ENCODE peak calls at places on chromosomes 2 and 18, in ten cellular contexts. One of them, this sample, is unnamed.

GRCh38 chr2:239151201-239152131 is 249.4 kb downstream of the HDAC4 start:
- DNase-seq in kidney tubule cell: no peak
- DNase-seq in iPS DF 19.7: no peak
- DNase-seq in mucosa of descending colon: peak
- DNase-seq in NCI-H2029 treated with DMSO at 0.1 percent for 48 hours: no peak
- DNase-seq in non-pigmented ciliary epithelial cell: no peak
- DNase-seq in KG1: no peak
- DNase-seq in stimulated activated naive CD4-positive, alpha-beta T cell: no peak
- DNase-seq in fibroblast of pulmonary artery: no peak
- DNase-seq in HuH-7.5: no peak
- DNase-seq in this sample: no peak

GRCh38 chr2:143514413-143514812 is 385.2 kb downstream of the ARHGAP15 start:
- DNase-seq in iPS DF 19.7: no peak
- DNase-seq in KG1: no peak
- DNase-seq in mucosa of descending colon: no peak
- DNase-seq in NCI-H2029 treated with DMSO at 0.1 percent for 48 hours: no peak
- DNase-seq in non-pigmented ciliary epithelial cell: no peak
- DNase-seq in fibroblast of pulmonary artery: no peak
- DNase-seq in stimulated activated naive CD4-positive, alpha-beta T cell: no peak
- DNase-seq in kidney tubule cell: no peak
- DNase-seq in HuH-7.5: no peak
- DNase-seq in this sample: no peak

GRCh38 chr2:9657083-9657482 is 26.3 kb upstream of the YWHAQ start:
- DNase-seq in non-pigmented ciliary epithelial cell: no peak
- DNase-seq in stimulated activated naive CD4-positive, alpha-beta T cell: no peak
- DNase-seq in iPS DF 19.7: no peak
- DNase-seq in fibroblast of pulmonary artery: no peak
- DNase-seq in NCI-H2029 treated with DMSO at 0.1 percent for 48 hours: no peak
- DNase-seq in KG1: no peak
- DNase-seq in kidney tubule cell: peak
- DNase-seq in HuH-7.5: no peak
- DNase-seq in mucosa of descending colon: no peak
- DNase-seq in this sample: no peak

GRCh38 chr2:221962186-221962585 is 336.6 kb downstream of the PAX3 start:
- DNase-seq in iPS DF 19.7: no peak
- DNase-seq in mucosa of descending colon: no peak
- DNase-seq in KG1: no peak
- DNase-seq in NCI-H2029 treated with DMSO at 0.1 percent for 48 hours: no peak
- DNase-seq in HuH-7.5: no peak
- DNase-seq in non-pigmented ciliary epithelial cell: no peak
- DNase-seq in kidney tubule cell: no peak
- DNase-seq in fibroblast of pulmonary artery: no peak
- DNase-seq in stimulated activated naive CD4-positive, alpha-beta T cell: no peak
- DNase-seq in this sample: no peak

GRCh38 chr2:218387369-218388194 is 5.5 kb downstream of the SLC11A1 start:
- DNase-seq in HuH-7.5: peak
- DNase-seq in iPS DF 19.7: no peak
- DNase-seq in mucosa of descending colon: peak
- DNase-seq in non-pigmented ciliary epithelial cell: no peak
- DNase-seq in fibroblast of pulmonary artery: peak
- DNase-seq in kidney tubule cell: peak
- DNase-seq in KG1: no peak
- DNase-seq in stimulated activated naive CD4-positive, alpha-beta T cell: peak
- DNase-seq in NCI-H2029 treated with DMSO at 0.1 percent for 48 hours: peak
- DNase-seq in this sample: no peak

GRCh38 chr2:10172033-10172865 is 49.7 kb downstream of the RRM2 start:
- DNase-seq in iPS DF 19.7: no peak
- DNase-seq in stimulated activated naive CD4-positive, alpha-beta T cell: no peak
- DNase-seq in mucosa of descending colon: no peak
- DNase-seq in NCI-H2029 treated with DMSO at 0.1 percent for 48 hours: no peak
- DNase-seq in fibroblast of pulmonary artery: no peak
- DNase-seq in HuH-7.5: no peak
- DNase-seq in non-pigmented ciliary epithelial cell: no peak
- DNase-seq in kidney tubule cell: no peak
- DNase-seq in KG1: no peak
- DNase-seq in this sample: no peak

GRCh38 chr2:24877646-24878045 is 42.4 kb downstream of the ADCY3 start:
- DNase-seq in KG1: no peak
- DNase-seq in fibroblast of pulmonary artery: no peak
- DNase-seq in HuH-7.5: no peak
- DNase-seq in kidney tubule cell: no peak
- DNase-seq in stimulated activated naive CD4-positive, alpha-beta T cell: no peak
- DNase-seq in non-pigmented ciliary epithelial cell: no peak
- DNase-seq in NCI-H2029 treated with DMSO at 0.1 percent for 48 hours: no peak
- DNase-seq in iPS DF 19.7: no peak
- DNase-seq in mucosa of descending colon: no peak
- DNase-seq in this sample: no peak

GRCh38 chr18:44921974-44922373 is 241.3 kb downstream of the SETBP1 start:
- DNase-seq in KG1: no peak
- DNase-seq in HuH-7.5: no peak
- DNase-seq in stimulated activated naive CD4-positive, alpha-beta T cell: no peak
- DNase-seq in iPS DF 19.7: no peak
- DNase-seq in fibroblast of pulmonary artery: no peak
- DNase-seq in non-pigmented ciliary epithelial cell: no peak
- DNase-seq in mucosa of descending colon: no peak
- DNase-seq in NCI-H2029 treated with DMSO at 0.1 percent for 48 hours: no peak
- DNase-seq in kidney tubule cell: no peak
- DNase-seq in this sample: no peak

GRCh38 chr2:177244244-177244771 is 20.2 kb downstream of the NFE2L2 start:
- DNase-seq in non-pigmented ciliary epithelial cell: no peak
- DNase-seq in KG1: no peak
- DNase-seq in fibroblast of pulmonary artery: no peak
- DNase-seq in mucosa of descending colon: no peak
- DNase-seq in iPS DF 19.7: no peak
- DNase-seq in HuH-7.5: no peak
- DNase-seq in stimulated activated naive CD4-positive, alpha-beta T cell: no peak
- DNase-seq in NCI-H2029 treated with DMSO at 0.1 percent for 48 hours: no peak
- DNase-seq in kidney tubule cell: no peak
- DNase-seq in this sample: no peak

GRCh38 chr2:240056678-240057077 is 3.4 kb upstream of the OR6B3 start:
- DNase-seq in kidney tubule cell: no peak
- DNase-seq in NCI-H2029 treated with DMSO at 0.1 percent for 48 hours: no peak
- DNase-seq in stimulated activated naive CD4-positive, alpha-beta T cell: no peak
- DNase-seq in fibroblast of pulmonary artery: no peak
- DNase-seq in mucosa of descending colon: no peak
- DNase-seq in iPS DF 19.7: no peak
- DNase-seq in HuH-7.5: no peak
- DNase-seq in non-pigmented ciliary epithelial cell: no peak
- DNase-seq in KG1: no peak
- DNase-seq in this sample: no peak

GRCh38 chr2:147511491-147511948 is 333.3 kb upstream of the ACVR2A start:
- DNase-seq in HuH-7.5: no peak
- DNase-seq in NCI-H2029 treated with DMSO at 0.1 percent for 48 hours: no peak
- DNase-seq in kidney tubule cell: no peak
- DNase-seq in KG1: no peak
- DNase-seq in non-pigmented ciliary epithelial cell: no peak
- DNase-seq in stimulated activated naive CD4-positive, alpha-beta T cell: no peak
- DNase-seq in iPS DF 19.7: no peak
- DNase-seq in mucosa of descending colon: no peak
- DNase-seq in fibroblast of pulmonary artery: peak
- DNase-seq in this sample: no peak

GRCh38 chr2:172710584-172711024 is 25.0 kb upstream of the RAPGEF4 start:
- DNase-seq in fibroblast of pulmonary artery: peak
- DNase-seq in KG1: no peak
- DNase-seq in kidney tubule cell: peak
- DNase-seq in HuH-7.5: peak
- DNase-seq in non-pigmented ciliary epithelial cell: peak
- DNase-seq in NCI-H2029 treated with DMSO at 0.1 percent for 48 hours: peak
- DNase-seq in iPS DF 19.7: no peak
- DNase-seq in mucosa of descending colon: peak
- DNase-seq in stimulated activated naive CD4-positive, alpha-beta T cell: peak
- DNase-seq in this sample: peak

GRCh38 chr2:230184727-230185578 is 34.8 kb downstream of the SP110 start:
- DNase-seq in fibroblast of pulmonary artery: peak
- DNase-seq in mucosa of descending colon: no peak
- DNase-seq in iPS DF 19.7: no peak
- DNase-seq in HuH-7.5: no peak
- DNase-seq in KG1: no peak
- DNase-seq in NCI-H2029 treated with DMSO at 0.1 percent for 48 hours: peak
- DNase-seq in non-pigmented ciliary epithelial cell: peak
- DNase-seq in kidney tubule cell: peak
- DNase-seq in stimulated activated naive CD4-positive, alpha-beta T cell: no peak
- DNase-seq in this sample: no peak

GRCh38 chr2:127721311-127721977 is 20.1 kb downstream of the SFT2D3 start:
- DNase-seq in HuH-7.5: no peak
- DNase-seq in non-pigmented ciliary epithelial cell: no peak
- DNase-seq in KG1: no peak
- DNase-seq in mucosa of descending colon: no peak
- DNase-seq in iPS DF 19.7: no peak
- DNase-seq in kidney tubule cell: peak
- DNase-seq in stimulated activated naive CD4-positive, alpha-beta T cell: no peak
- DNase-seq in fibroblast of pulmonary artery: no peak
- DNase-seq in NCI-H2029 treated with DMSO at 0.1 percent for 48 hours: no peak
- DNase-seq in this sample: no peak

GRCh38 chr2:133817680-133818566 is 249.7 kb upstream of the NCKAP5 start:
- DNase-seq in HuH-7.5: peak
- DNase-seq in NCI-H2029 treated with DMSO at 0.1 percent for 48 hours: no peak
- DNase-seq in iPS DF 19.7: no peak
- DNase-seq in kidney tubule cell: peak
- DNase-seq in stimulated activated naive CD4-positive, alpha-beta T cell: no peak
- DNase-seq in mucosa of descending colon: no peak
- DNase-seq in KG1: no peak
- DNase-seq in non-pigmented ciliary epithelial cell: peak
- DNase-seq in fibroblast of pulmonary artery: peak
- DNase-seq in this sample: no peak

GRCh38 chr2:109609352-109610024 is 4.3 kb downstream of the SEPTIN10 start:
- DNase-seq in HuH-7.5: no peak
- DNase-seq in non-pigmented ciliary epithelial cell: no peak
- DNase-seq in iPS DF 19.7: no peak
- DNase-seq in KG1: no peak
- DNase-seq in kidney tubule cell: peak
- DNase-seq in fibroblast of pulmonary artery: peak
- DNase-seq in mucosa of descending colon: no peak
- DNase-seq in NCI-H2029 treated with DMSO at 0.1 percent for 48 hours: no peak
- DNase-seq in stimulated activated naive CD4-positive, alpha-beta T cell: no peak
- DNase-seq in this sample: no peak

GRCh38 chr2:184765048-184765881 is 166.9 kb downstream of the ZNF804A start:
- DNase-seq in stimulated activated naive CD4-positive, alpha-beta T cell: no peak
- DNase-seq in fibroblast of pulmonary artery: no peak
- DNase-seq in HuH-7.5: no peak
- DNase-seq in KG1: peak
- DNase-seq in mucosa of descending colon: no peak
- DNase-seq in non-pigmented ciliary epithelial cell: no peak
- DNase-seq in kidney tubule cell: no peak
- DNase-seq in iPS DF 19.7: no peak
- DNase-seq in NCI-H2029 treated with DMSO at 0.1 percent for 48 hours: no peak
- DNase-seq in this sample: no peak

GRCh38 chr18:9688036-9688741 is 19.9 kb upstream of the RAB31 start:
- DNase-seq in kidney tubule cell: no peak
- DNase-seq in non-pigmented ciliary epithelial cell: no peak
- DNase-seq in stimulated activated naive CD4-positive, alpha-beta T cell: no peak
- DNase-seq in KG1: no peak
- DNase-seq in fibroblast of pulmonary artery: no peak
- DNase-seq in iPS DF 19.7: no peak
- DNase-seq in mucosa of descending colon: no peak
- DNase-seq in NCI-H2029 treated with DMSO at 0.1 percent for 48 hours: no peak
- DNase-seq in HuH-7.5: no peak
- DNase-seq in this sample: no peak

GRCh38 chr18:74623047-74623816 is 25.6 kb downstream of the ZNF407 start:
- DNase-seq in HuH-7.5: no peak
- DNase-seq in KG1: no peak
- DNase-seq in stimulated activated naive CD4-positive, alpha-beta T cell: peak
- DNase-seq in NCI-H2029 treated with DMSO at 0.1 percent for 48 hours: no peak
- DNase-seq in iPS DF 19.7: no peak
- DNase-seq in non-pigmented ciliary epithelial cell: no peak
- DNase-seq in kidney tubule cell: peak
- DNase-seq in mucosa of descending colon: no peak
- DNase-seq in fibroblast of pulmonary artery: peak
- DNase-seq in this sample: no peak

GRCh38 chr2:71995067-71995665 is 152.5 kb downstream of the CYP26B1 start:
- DNase-seq in non-pigmented ciliary epithelial cell: no peak
- DNase-seq in mucosa of descending colon: no peak
- DNase-seq in stimulated activated naive CD4-positive, alpha-beta T cell: no peak
- DNase-seq in NCI-H2029 treated with DMSO at 0.1 percent for 48 hours: no peak
- DNase-seq in KG1: no peak
- DNase-seq in kidney tubule cell: peak
- DNase-seq in fibroblast of pulmonary artery: peak
- DNase-seq in iPS DF 19.7: no peak
- DNase-seq in HuH-7.5: no peak
- DNase-seq in this sample: no peak

GRCh38 chr2:16221461-16222010 is 281.2 kb downstream of the MYCN start:
- DNase-seq in kidney tubule cell: no peak
- DNase-seq in HuH-7.5: no peak
- DNase-seq in fibroblast of pulmonary artery: no peak
- DNase-seq in NCI-H2029 treated with DMSO at 0.1 percent for 48 hours: no peak
- DNase-seq in KG1: no peak
- DNase-seq in non-pigmented ciliary epithelial cell: no peak
- DNase-seq in mucosa of descending colon: no peak
- DNase-seq in iPS DF 19.7: no peak
- DNase-seq in stimulated activated naive CD4-positive, alpha-beta T cell: no peak
- DNase-seq in this sample: no peak

GRCh38 chr18:6576706-6577375 is 152.7 kb upstream of the ARHGAP28 start:
- DNase-seq in non-pigmented ciliary epithelial cell: no peak
- DNase-seq in fibroblast of pulmonary artery: no peak
- DNase-seq in kidney tubule cell: peak
- DNase-seq in NCI-H2029 treated with DMSO at 0.1 percent for 48 hours: no peak
- DNase-seq in mucosa of descending colon: no peak
- DNase-seq in HuH-7.5: no peak
- DNase-seq in iPS DF 19.7: no peak
- DNase-seq in KG1: no peak
- DNase-seq in stimulated activated naive CD4-positive, alpha-beta T cell: no peak
- DNase-seq in this sample: no peak